ENCODE peak calls at places on chromosomes 16 and 17, in six cellular contexts. F, P, L, N, V and I are unnamed samples. For H3K9me3, the result is how much of the 10 kb centered on the place peaks cover.

GRCh38 chr16:83095926-83096692 is 469.3 kb downstream of the CDH13 start:
- DNase-seq in F (no peak), P (no peak), L (no peak), N (peak), V (no peak), I (no peak)

GRCh38 chr16:81190667-81191066 is 47.8 kb upstream of the BCO1 start:
- DNase-seq in F (no peak), P (no peak), L (peak), N (peak), V (no peak), I (no peak)

GRCh38 chr16:29756654-29757053 is 10.9 kb upstream of the C16orf54 start:
- DNase-seq in F (no peak), P (no peak), L (no peak), N (peak), V (no peak), I (no peak)

GRCh38 chr17:1908699-1909309 is 79.0 kb downstream of the RPA1 start:
- DNase-seq in F (no peak), P (peak), L (peak), N (peak), V (no peak), I (no peak)

GRCh38 chr16:68117884-68118283 is 32.7 kb downstream of the NFATC3 start:
- DNase-seq in F (no peak), P (no peak), L (no peak), N (no peak), V (no peak), I (no peak)

GRCh38 chr17:38885728-38886642 is 16.1 kb downstream of the LASP1 start:
- DNase-seq in F (no peak), P (no peak), L (no peak), N (peak), V (no peak), I (no peak)

GRCh38 chr17:81066072-81066471 is 31.1 kb downstream of the BAIAP2 start:
- DNase-seq in F (no peak), P (peak), L (no peak), N (no peak), V (no peak), I (peak)

GRCh38 chr17:52827526-52827925 is 669.0 kb upstream of the CA10 start:
- DNase-seq in F (no peak), P (no peak), L (no peak), N (no peak), V (no peak), I (no peak)

GRCh38 chr16:11546522-11547485 is 39.9 kb downstream of the LITAF start:
- DNase-seq in F (no peak), P (no peak), L (peak), N (peak), V (no peak), I (no peak)

GRCh38 chr17:81274471-81274855 is 20.6 kb downstream of the SLC38A10 start:
- DNase-seq in F (no peak), P (no peak), L (no peak), N (no peak), V (no peak), I (no peak)

GRCh38 chr17:72087876-72088275 is 32.9 kb upstream of the SOX9 start:
- DNase-seq in F (no peak), P (no peak), L (no peak), N (no peak), V (no peak), I (no peak)

GRCh38 chr17:27506348-27507218 is 50.3 kb downstream of the KSR1 start:
- DNase-seq in F (no peak), P (no peak), L (no peak), N (no peak), V (no peak), I (no peak)

GRCh38 chr17:48012151-48012520 is 25.5 kb downstream of the COPZ2 start:
- DNase-seq in F (no peak), P (peak), L (no peak), N (no peak), V (no peak), I (peak)

GRCh38 chr17:69669441-69670178 is 255.1 kb downstream of the MAP2K6 start:
- DNase-seq in F (no peak), P (no peak), L (no peak), N (peak), V (no peak), I (no peak)

GRCh38 chr16:72051818-72052217 is 2.5 kb upstream of the HP start:
- DNase-seq in F (no peak), P (no peak), L (no peak), N (no peak), V (no peak), I (no peak)

GRCh38 chr16:11005611-11005975 is 61.2 kb downstream of the CLEC16A start:
- DNase-seq in F (no peak), P (no peak), L (no peak), N (peak), V (no peak), I (no peak)

GRCh38 chr17:41813039-41813680 is 356 bp downstream of the FKBP10 start:
- DNase-seq in F (no peak), P (no peak), L (no peak), N (no peak), V (no peak), I (no peak)

GRCh38 chr17:74241434-74241833 is 28.1 kb downstream of the TTYH2 start:
- DNase-seq in F (no peak), P (no peak), L (no peak), N (no peak), V (no peak), I (no peak)

GRCh38 chr17:17503566-17504130 is 7.5 kb upstream of the RASD1 start:
- DNase-seq in F (no peak), P (no peak), L (no peak), N (no peak), V (no peak), I (no peak)

GRCh38 chr17:11238710-11239109 is 2.3 kb upstream of the SHISA6 start:
- DNase-seq in F (no peak), P (no peak), L (no peak), N (no peak), V (no peak), I (no peak)

GRCh38 chr17:75163074-75163473 is 8.8 kb upstream of the JPT1 start:
- DNase-seq in F (no peak), P (no peak), L (no peak), N (no peak), V (no peak), I (no peak)

GRCh38 chr17:72719582-72720493 is 372.6 kb downstream of the SLC39A11 start:
- DNase-seq in F (no peak), P (no peak), L (no peak), N (peak), V (no peak), I (peak)

GRCh38 chr16:17173134-17173729 is 297.5 kb downstream of the XYLT1 start:
- DNase-seq in F (no peak), P (peak), L (no peak), N (peak), V (peak), I (peak)

GRCh38 chr16:67537270-67537635 is 8.6 kb downstream of the RIPOR1 start:
- DNase-seq in F (no peak), P (peak), L (no peak), N (peak), V (no peak), I (no peak)

GRCh38 chr17:31136319-31136718 is 41.5 kb downstream of the NF1 start:
- DNase-seq in F (no peak), P (no peak), L (peak), N (peak), V (no peak), I (no peak)

GRCh38 chr17:59451706-59452105 is 113.7 kb upstream of the DHX40 start:
- DNase-seq in F (no peak), P (no peak), L (peak), N (peak), V (no peak), I (no peak)

GRCh38 chr16:84194470-84195200 is 3.7 kb downstream of the ADAD2 start:
- DNase-seq in F (no peak), P (no peak), L (no peak), N (no peak), V (no peak), I (peak)

GRCh38 chr16:55021595-55022475 is 91.2 kb downstream of the IRX5 start:
- DNase-seq in F (no peak), P (no peak), L (peak), N (no peak), V (no peak), I (no peak)

GRCh38 chr16:14486520-14487303 is 143.3 kb downstream of the PARN start:
- DNase-seq in F (peak), P (peak), L (peak), N (peak), V (no peak), I (peak)

GRCh38 chr16:26281681-26282080 is 589.9 kb downstream of the HS3ST4 start:
- DNase-seq in F (peak), P (no peak), L (no peak), N (no peak), V (no peak), I (no peak)

GRCh38 chr16:84013787-84014569 is 28.6 kb downstream of the SLC38A8 start:
- DNase-seq in F (no peak), P (peak), L (peak), N (peak), V (no peak), I (peak)

GRCh38 chr16:54976651-54977200 is 46.1 kb downstream of the IRX5 start:
- DNase-seq in F (no peak), P (no peak), L (no peak), N (no peak), V (no peak), I (no peak)

GRCh38 chr16:86305440-86305839 is 204.9 kb upstream of the FOXF1 start:
- DNase-seq in F (no peak), P (no peak), L (no peak), N (no peak), V (no peak), I (no peak)

DNA sequence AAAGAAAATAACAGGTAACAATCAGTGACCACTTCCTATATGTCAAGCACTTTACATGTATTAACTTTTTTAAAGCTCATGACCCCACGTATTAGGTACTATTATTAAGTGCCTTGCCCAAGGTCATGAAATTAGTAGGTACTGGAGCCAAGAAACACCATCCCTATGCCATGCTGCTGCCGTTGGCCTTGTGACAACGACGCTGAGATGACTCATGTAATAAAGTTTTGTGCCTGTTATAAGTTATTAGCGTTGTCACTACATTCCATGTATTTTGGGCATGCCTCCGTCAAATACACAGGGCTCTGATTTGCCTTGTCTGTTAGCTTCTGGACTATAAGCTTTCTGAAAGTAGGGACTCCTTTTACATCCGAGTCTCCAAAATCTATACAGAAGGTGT is 1.4 kb downstream of the BBS2 start:
- DNase-seq in F (no peak), P (no peak), L (no peak), N (no peak), V (no peak), I (no peak)
- H3K4me3 ChIP-seq in F (no peak), P (peak), L (no peak), N (no peak), V (peak), I (peak)

GRCh38 chr17:4497101-4497824 is 1.4 kb upstream of the SPNS2 start:
- DNase-seq in F (no peak), P (no peak), L (no peak), N (peak), V (no peak), I (no peak)
- TF ChIP-seq POLR2A in F (no peak), P (no peak), L (no peak), N (no peak), V (no peak), I (no peak)

GRCh38 chr17:22467720-22468119 is 775.4 kb downstream of the KCNJ18 start:
- DNase-seq in F (no peak), P (no peak), L (no peak), N (no peak), V (no peak), I (no peak)
- H3K9me3 ChIP-seq in F (under half), P (under half), L (under half), N (under half), V (under half), I (under half)

DNA sequence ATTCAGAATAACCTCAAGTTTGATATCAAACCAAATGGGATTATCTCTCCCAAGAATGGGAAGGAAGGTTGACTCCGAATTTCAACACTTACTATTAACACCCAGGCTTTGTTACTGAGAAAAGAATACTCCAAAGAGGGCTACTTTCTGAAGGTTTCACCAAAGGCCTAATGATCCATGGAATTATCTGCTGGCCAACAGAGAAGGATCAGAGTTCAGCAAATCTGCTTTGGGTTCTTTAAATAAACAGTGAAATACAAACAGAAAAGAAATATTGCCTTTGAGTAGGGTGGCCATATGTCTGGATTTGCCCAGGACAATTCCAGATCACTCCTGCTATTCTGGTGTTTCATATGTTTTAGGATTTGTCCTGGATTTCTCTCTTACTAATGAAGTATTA is 564.5 kb upstream of the PSMD7 start:
- DNase-seq in F (no peak), P (no peak), L (no peak), N (no peak), V (no peak), I (no peak)
- H3K4me3 ChIP-seq in F (no peak), P (no peak), L (no peak), N (no peak), V (no peak), I (no peak)

GRCh38 chr17:45061606-45062205 is 589 bp downstream of the NMT1 start:
- DNase-seq in F (no peak), P (no peak), L (no peak), N (no peak), V (no peak), I (no peak)
- TF ChIP-seq POLR2A in F (no peak), P (no peak), L (no peak), N (no peak), V (no peak), I (no peak)

DNA sequence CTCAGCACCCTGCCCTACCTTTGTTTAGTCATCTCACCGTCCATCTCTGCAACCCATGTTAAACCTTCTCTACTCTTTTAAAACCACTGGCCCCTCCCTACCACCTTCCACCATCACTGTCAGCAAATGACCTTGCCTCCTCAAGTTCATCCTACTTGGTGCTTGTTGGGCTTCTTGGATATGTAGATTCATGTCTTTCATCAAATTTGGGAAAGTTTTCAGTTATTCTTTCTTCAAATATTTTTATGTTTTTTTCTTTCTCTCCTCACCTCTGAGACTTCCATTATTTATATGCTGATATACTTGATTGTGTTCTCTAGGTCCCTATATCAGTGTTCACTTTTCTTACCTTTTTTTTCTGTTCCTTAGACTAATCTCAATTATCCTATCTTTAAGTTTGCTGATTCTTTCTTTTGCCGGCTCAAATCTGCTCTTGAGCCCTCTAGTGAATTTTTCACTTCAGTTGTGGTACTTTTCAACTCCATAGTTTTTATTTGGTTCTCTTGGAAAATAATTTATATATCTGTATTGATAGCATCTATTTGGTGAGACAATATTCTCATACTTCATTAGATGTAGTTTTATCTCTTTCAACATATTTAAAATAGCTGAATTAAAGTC is 28.7 kb upstream of the ALDH3A2 start:
- DNase-seq in F (no peak), P (no peak), L (peak), N (no peak), V (no peak), I (no peak)
- H3K9me3 ChIP-seq in F (under half), P (under half), L (under half), N (under half), V (under half), I (under half)

GRCh38 chr16:47493358-47494337 is 32.5 kb downstream of the PHKB start:
- DNase-seq in F (no peak), P (no peak), L (no peak), N (no peak), V (no peak), I (no peak)
- H3K4me3 ChIP-seq in F (peak), P (peak), L (no peak), N (no peak), V (no peak), I (no peak)